ENCODE peak calls at places on chromosomes 2 and 18, in nine cellular contexts. One of them, this sample, is unnamed.

GRCh38 chr2:36356199-36356989 is 816 bp downstream of the CRIM1 start:
- DNase-seq in stimulated activated CD8-positive, alpha-beta memory T cell treated with anti-CD3 and anti-CD28 coated beads, Interleukin-4, amount 100 ng/mL, for 24 hours: no peak
- DNase-seq in frontal cortex: no peak
- DNase-seq in activated T-cell treated with anti-CD3 and anti-CD28 coated beads, Interleukin-2, amount 50 U/mL, for 72 hours: peak
- DNase-seq in left ventricle myocardium superior: peak
- DNase-seq in non-pigmented ciliary epithelial cell: no peak
- DNase-seq in effector memory CD4-positive, alpha-beta T cell: no peak
- DNase-seq in AG08396: no peak
- DNase-seq in neural crest cell: peak
- DNase-seq in this sample: no peak

GRCh38 chr2:230343747-230344146 is 16.8 kb downstream of the SP140L start:
- DNase-seq in stimulated activated CD8-positive, alpha-beta memory T cell treated with anti-CD3 and anti-CD28 coated beads, Interleukin-4, amount 100 ng/mL, for 24 hours: no peak
- DNase-seq in frontal cortex: no peak
- DNase-seq in activated T-cell treated with anti-CD3 and anti-CD28 coated beads, Interleukin-2, amount 50 U/mL, for 72 hours: no peak
- DNase-seq in left ventricle myocardium superior: no peak
- DNase-seq in non-pigmented ciliary epithelial cell: no peak
- DNase-seq in effector memory CD4-positive, alpha-beta T cell: no peak
- DNase-seq in AG08396: no peak
- DNase-seq in neural crest cell: no peak
- DNase-seq in this sample: no peak

GRCh38 chr2:197179744-197180498 is 130.7 kb downstream of the ANKRD44 start:
- DNase-seq in stimulated activated CD8-positive, alpha-beta memory T cell treated with anti-CD3 and anti-CD28 coated beads, Interleukin-4, amount 100 ng/mL, for 24 hours: no peak
- DNase-seq in frontal cortex: no peak
- DNase-seq in activated T-cell treated with anti-CD3 and anti-CD28 coated beads, Interleukin-2, amount 50 U/mL, for 72 hours: no peak
- DNase-seq in left ventricle myocardium superior: peak
- DNase-seq in non-pigmented ciliary epithelial cell: no peak
- DNase-seq in effector memory CD4-positive, alpha-beta T cell: no peak
- DNase-seq in AG08396: peak
- DNase-seq in neural crest cell: no peak
- DNase-seq in this sample: no peak

GRCh38 chr2:28552045-28552823 is 56.4 kb downstream of the PLB1 start:
- DNase-seq in stimulated activated CD8-positive, alpha-beta memory T cell treated with anti-CD3 and anti-CD28 coated beads, Interleukin-4, amount 100 ng/mL, for 24 hours: no peak
- DNase-seq in frontal cortex: no peak
- DNase-seq in activated T-cell treated with anti-CD3 and anti-CD28 coated beads, Interleukin-2, amount 50 U/mL, for 72 hours: no peak
- DNase-seq in left ventricle myocardium superior: no peak
- DNase-seq in non-pigmented ciliary epithelial cell: no peak
- DNase-seq in effector memory CD4-positive, alpha-beta T cell: no peak
- DNase-seq in AG08396: peak
- DNase-seq in neural crest cell: no peak
- DNase-seq in this sample: no peak

GRCh38 chr18:77015176-77015575 is 117.4 kb downstream of the MBP start:
- DNase-seq in stimulated activated CD8-positive, alpha-beta memory T cell treated with anti-CD3 and anti-CD28 coated beads, Interleukin-4, amount 100 ng/mL, for 24 hours: no peak
- DNase-seq in frontal cortex: no peak
- DNase-seq in activated T-cell treated with anti-CD3 and anti-CD28 coated beads, Interleukin-2, amount 50 U/mL, for 72 hours: no peak
- DNase-seq in left ventricle myocardium superior: no peak
- DNase-seq in non-pigmented ciliary epithelial cell: no peak
- DNase-seq in effector memory CD4-positive, alpha-beta T cell: no peak
- DNase-seq in AG08396: no peak
- DNase-seq in neural crest cell: no peak
- DNase-seq in this sample: no peak

GRCh38 chr2:84302513-84303412 is 156.3 kb downstream of the SUCLG1 start:
- DNase-seq in stimulated activated CD8-positive, alpha-beta memory T cell treated with anti-CD3 and anti-CD28 coated beads, Interleukin-4, amount 100 ng/mL, for 24 hours: no peak
- DNase-seq in frontal cortex: peak
- DNase-seq in activated T-cell treated with anti-CD3 and anti-CD28 coated beads, Interleukin-2, amount 50 U/mL, for 72 hours: peak
- DNase-seq in left ventricle myocardium superior: no peak
- DNase-seq in non-pigmented ciliary epithelial cell: peak
- DNase-seq in effector memory CD4-positive, alpha-beta T cell: peak
- DNase-seq in AG08396: peak
- DNase-seq in neural crest cell: peak
- DNase-seq in this sample: peak

GRCh38 chr2:118460425-118460824 is 372.2 kb downstream of the INSIG2 start:
- DNase-seq in stimulated activated CD8-positive, alpha-beta memory T cell treated with anti-CD3 and anti-CD28 coated beads, Interleukin-4, amount 100 ng/mL, for 24 hours: no peak
- DNase-seq in frontal cortex: no peak
- DNase-seq in activated T-cell treated with anti-CD3 and anti-CD28 coated beads, Interleukin-2, amount 50 U/mL, for 72 hours: no peak
- DNase-seq in left ventricle myocardium superior: no peak
- DNase-seq in non-pigmented ciliary epithelial cell: no peak
- DNase-seq in effector memory CD4-positive, alpha-beta T cell: no peak
- DNase-seq in AG08396: no peak
- DNase-seq in neural crest cell: no peak
- DNase-seq in this sample: no peak

GRCh38 chr18:48956378-48956777 is 5.6 kb upstream of the SMAD7 start:
- DNase-seq in stimulated activated CD8-positive, alpha-beta memory T cell treated with anti-CD3 and anti-CD28 coated beads, Interleukin-4, amount 100 ng/mL, for 24 hours: no peak
- DNase-seq in frontal cortex: no peak
- DNase-seq in activated T-cell treated with anti-CD3 and anti-CD28 coated beads, Interleukin-2, amount 50 U/mL, for 72 hours: no peak
- DNase-seq in left ventricle myocardium superior: no peak
- DNase-seq in non-pigmented ciliary epithelial cell: no peak
- DNase-seq in effector memory CD4-positive, alpha-beta T cell: no peak
- DNase-seq in AG08396: no peak
- DNase-seq in neural crest cell: no peak
- DNase-seq in this sample: no peak

GRCh38 chr2:189287982-189288494 is 108.5 kb upstream of the COL5A2 start:
- DNase-seq in stimulated activated CD8-positive, alpha-beta memory T cell treated with anti-CD3 and anti-CD28 coated beads, Interleukin-4, amount 100 ng/mL, for 24 hours: no peak
- DNase-seq in frontal cortex: no peak
- DNase-seq in activated T-cell treated with anti-CD3 and anti-CD28 coated beads, Interleukin-2, amount 50 U/mL, for 72 hours: no peak
- DNase-seq in left ventricle myocardium superior: no peak
- DNase-seq in non-pigmented ciliary epithelial cell: peak
- DNase-seq in effector memory CD4-positive, alpha-beta T cell: no peak
- DNase-seq in AG08396: no peak
- DNase-seq in neural crest cell: no peak
- DNase-seq in this sample: no peak

GRCh38 chr2:16257001-16257724 is 316.8 kb downstream of the MYCN start:
- DNase-seq in stimulated activated CD8-positive, alpha-beta memory T cell treated with anti-CD3 and anti-CD28 coated beads, Interleukin-4, amount 100 ng/mL, for 24 hours: no peak
- DNase-seq in frontal cortex: no peak
- DNase-seq in activated T-cell treated with anti-CD3 and anti-CD28 coated beads, Interleukin-2, amount 50 U/mL, for 72 hours: no peak
- DNase-seq in left ventricle myocardium superior: no peak
- DNase-seq in non-pigmented ciliary epithelial cell: no peak
- DNase-seq in effector memory CD4-positive, alpha-beta T cell: no peak
- DNase-seq in AG08396: no peak
- DNase-seq in neural crest cell: no peak
- DNase-seq in this sample: no peak

GRCh38 chr2:226050822-226051221 is 651.3 kb downstream of the NYAP2 start:
- DNase-seq in stimulated activated CD8-positive, alpha-beta memory T cell treated with anti-CD3 and anti-CD28 coated beads, Interleukin-4, amount 100 ng/mL, for 24 hours: no peak
- DNase-seq in frontal cortex: no peak
- DNase-seq in activated T-cell treated with anti-CD3 and anti-CD28 coated beads, Interleukin-2, amount 50 U/mL, for 72 hours: no peak
- DNase-seq in left ventricle myocardium superior: no peak
- DNase-seq in non-pigmented ciliary epithelial cell: no peak
- DNase-seq in effector memory CD4-positive, alpha-beta T cell: no peak
- DNase-seq in AG08396: no peak
- DNase-seq in neural crest cell: no peak
- DNase-seq in this sample: no peak

GRCh38 chr18:8450013-8450412 is 159.2 kb upstream of the RAB12 start:
- DNase-seq in stimulated activated CD8-positive, alpha-beta memory T cell treated with anti-CD3 and anti-CD28 coated beads, Interleukin-4, amount 100 ng/mL, for 24 hours: no peak
- DNase-seq in frontal cortex: no peak
- DNase-seq in activated T-cell treated with anti-CD3 and anti-CD28 coated beads, Interleukin-2, amount 50 U/mL, for 72 hours: no peak
- DNase-seq in left ventricle myocardium superior: no peak
- DNase-seq in non-pigmented ciliary epithelial cell: no peak
- DNase-seq in effector memory CD4-positive, alpha-beta T cell: no peak
- DNase-seq in AG08396: peak
- DNase-seq in neural crest cell: no peak
- DNase-seq in this sample: no peak

GRCh38 chr2:88209526-88210131 is 39.5 kb downstream of the THNSL2 start:
- DNase-seq in stimulated activated CD8-positive, alpha-beta memory T cell treated with anti-CD3 and anti-CD28 coated beads, Interleukin-4, amount 100 ng/mL, for 24 hours: no peak
- DNase-seq in frontal cortex: no peak
- DNase-seq in activated T-cell treated with anti-CD3 and anti-CD28 coated beads, Interleukin-2, amount 50 U/mL, for 72 hours: no peak
- DNase-seq in left ventricle myocardium superior: no peak
- DNase-seq in non-pigmented ciliary epithelial cell: no peak
- DNase-seq in effector memory CD4-positive, alpha-beta T cell: no peak
- DNase-seq in AG08396: no peak
- DNase-seq in neural crest cell: no peak
- DNase-seq in this sample: no peak

GRCh38 chr2:31324000-31324633 is 90.2 kb downstream of the EHD3 start:
- DNase-seq in stimulated activated CD8-positive, alpha-beta memory T cell treated with anti-CD3 and anti-CD28 coated beads, Interleukin-4, amount 100 ng/mL, for 24 hours: no peak
- DNase-seq in frontal cortex: no peak
- DNase-seq in activated T-cell treated with anti-CD3 and anti-CD28 coated beads, Interleukin-2, amount 50 U/mL, for 72 hours: no peak
- DNase-seq in left ventricle myocardium superior: no peak
- DNase-seq in non-pigmented ciliary epithelial cell: no peak
- DNase-seq in effector memory CD4-positive, alpha-beta T cell: no peak
- DNase-seq in AG08396: no peak
- DNase-seq in neural crest cell: no peak
- DNase-seq in this sample: no peak

GRCh38 chr2:240133401-240133800 is 2.7 kb downstream of the COPS9 start:
- DNase-seq in stimulated activated CD8-positive, alpha-beta memory T cell treated with anti-CD3 and anti-CD28 coated beads, Interleukin-4, amount 100 ng/mL, for 24 hours: no peak
- DNase-seq in frontal cortex: peak
- DNase-seq in activated T-cell treated with anti-CD3 and anti-CD28 coated beads, Interleukin-2, amount 50 U/mL, for 72 hours: no peak
- DNase-seq in left ventricle myocardium superior: peak
- DNase-seq in non-pigmented ciliary epithelial cell: no peak
- DNase-seq in effector memory CD4-positive, alpha-beta T cell: no peak
- DNase-seq in AG08396: no peak
- DNase-seq in neural crest cell: no peak
- DNase-seq in this sample: no peak

GRCh38 chr2:209389124-209389523 is 34.7 kb upstream of the MAP2 start:
- DNase-seq in stimulated activated CD8-positive, alpha-beta memory T cell treated with anti-CD3 and anti-CD28 coated beads, Interleukin-4, amount 100 ng/mL, for 24 hours: no peak
- DNase-seq in frontal cortex: no peak
- DNase-seq in activated T-cell treated with anti-CD3 and anti-CD28 coated beads, Interleukin-2, amount 50 U/mL, for 72 hours: no peak
- DNase-seq in left ventricle myocardium superior: no peak
- DNase-seq in non-pigmented ciliary epithelial cell: no peak
- DNase-seq in effector memory CD4-positive, alpha-beta T cell: no peak
- DNase-seq in AG08396: no peak
- DNase-seq in neural crest cell: no peak
- DNase-seq in this sample: no peak

GRCh38 chr2:101698419-101699190 is 1.1 kb downstream of the MAP4K4 start:
- DNase-seq in stimulated activated CD8-positive, alpha-beta memory T cell treated with anti-CD3 and anti-CD28 coated beads, Interleukin-4, amount 100 ng/mL, for 24 hours: no peak
- DNase-seq in frontal cortex: no peak
- DNase-seq in activated T-cell treated with anti-CD3 and anti-CD28 coated beads, Interleukin-2, amount 50 U/mL, for 72 hours: peak
- DNase-seq in left ventricle myocardium superior: no peak
- DNase-seq in non-pigmented ciliary epithelial cell: no peak
- DNase-seq in effector memory CD4-positive, alpha-beta T cell: no peak
- DNase-seq in AG08396: no peak
- DNase-seq in neural crest cell: no peak
- DNase-seq in this sample: no peak

GRCh38 chr2:45699032-45699658 is 47.7 kb downstream of the PRKCE start:
- DNase-seq in stimulated activated CD8-positive, alpha-beta memory T cell treated with anti-CD3 and anti-CD28 coated beads, Interleukin-4, amount 100 ng/mL, for 24 hours: no peak
- DNase-seq in frontal cortex: no peak
- DNase-seq in activated T-cell treated with anti-CD3 and anti-CD28 coated beads, Interleukin-2, amount 50 U/mL, for 72 hours: peak
- DNase-seq in left ventricle myocardium superior: no peak
- DNase-seq in non-pigmented ciliary epithelial cell: peak
- DNase-seq in effector memory CD4-positive, alpha-beta T cell: no peak
- DNase-seq in AG08396: peak
- DNase-seq in neural crest cell: no peak
- DNase-seq in this sample: no peak

GRCh38 chr2:157336137-157336721 is 10.6 kb upstream of the ERMN start:
- DNase-seq in stimulated activated CD8-positive, alpha-beta memory T cell treated with anti-CD3 and anti-CD28 coated beads, Interleukin-4, amount 100 ng/mL, for 24 hours: no peak
- DNase-seq in frontal cortex: no peak
- DNase-seq in activated T-cell treated with anti-CD3 and anti-CD28 coated beads, Interleukin-2, amount 50 U/mL, for 72 hours: peak
- DNase-seq in left ventricle myocardium superior: no peak
- DNase-seq in non-pigmented ciliary epithelial cell: no peak
- DNase-seq in effector memory CD4-positive, alpha-beta T cell: peak
- DNase-seq in AG08396: peak
- DNase-seq in neural crest cell: peak
- DNase-seq in this sample: peak

GRCh38 chr2:25707927-25708326 is 34.5 kb upstream of the DTNB start:
- DNase-seq in stimulated activated CD8-positive, alpha-beta memory T cell treated with anti-CD3 and anti-CD28 coated beads, Interleukin-4, amount 100 ng/mL, for 24 hours: no peak
- DNase-seq in frontal cortex: no peak
- DNase-seq in activated T-cell treated with anti-CD3 and anti-CD28 coated beads, Interleukin-2, amount 50 U/mL, for 72 hours: no peak
- DNase-seq in left ventricle myocardium superior: no peak
- DNase-seq in non-pigmented ciliary epithelial cell: no peak
- DNase-seq in effector memory CD4-positive, alpha-beta T cell: no peak
- DNase-seq in AG08396: no peak
- DNase-seq in neural crest cell: no peak
- DNase-seq in this sample: no peak

GRCh38 chr2:219016721-219017120 is 23.5 kb upstream of the CRYBA2 start:
- DNase-seq in stimulated activated CD8-positive, alpha-beta memory T cell treated with anti-CD3 and anti-CD28 coated beads, Interleukin-4, amount 100 ng/mL, for 24 hours: no peak
- DNase-seq in frontal cortex: no peak
- DNase-seq in activated T-cell treated with anti-CD3 and anti-CD28 coated beads, Interleukin-2, amount 50 U/mL, for 72 hours: no peak
- DNase-seq in left ventricle myocardium superior: no peak
- DNase-seq in non-pigmented ciliary epithelial cell: no peak
- DNase-seq in effector memory CD4-positive, alpha-beta T cell: no peak
- DNase-seq in AG08396: no peak
- DNase-seq in neural crest cell: no peak
- DNase-seq in this sample: no peak

GRCh38 chr2:187525164-187525900 is 28.9 kb downstream of the TFPI start:
- DNase-seq in stimulated activated CD8-positive, alpha-beta memory T cell treated with anti-CD3 and anti-CD28 coated beads, Interleukin-4, amount 100 ng/mL, for 24 hours: no peak
- DNase-seq in frontal cortex: no peak
- DNase-seq in activated T-cell treated with anti-CD3 and anti-CD28 coated beads, Interleukin-2, amount 50 U/mL, for 72 hours: no peak
- DNase-seq in left ventricle myocardium superior: no peak
- DNase-seq in non-pigmented ciliary epithelial cell: no peak
- DNase-seq in effector memory CD4-positive, alpha-beta T cell: no peak
- DNase-seq in AG08396: no peak
- DNase-seq in neural crest cell: no peak
- DNase-seq in this sample: no peak

GRCh38 chr2:44075536-44075935 is 79.7 kb upstream of the LRPPRC start:
- DNase-seq in stimulated activated CD8-positive, alpha-beta memory T cell treated with anti-CD3 and anti-CD28 coated beads, Interleukin-4, amount 100 ng/mL, for 24 hours: no peak
- DNase-seq in frontal cortex: peak
- DNase-seq in activated T-cell treated with anti-CD3 and anti-CD28 coated beads, Interleukin-2, amount 50 U/mL, for 72 hours: no peak
- DNase-seq in left ventricle myocardium superior: no peak
- DNase-seq in non-pigmented ciliary epithelial cell: no peak
- DNase-seq in effector memory CD4-positive, alpha-beta T cell: no peak
- DNase-seq in AG08396: peak
- DNase-seq in neural crest cell: no peak
- DNase-seq in this sample: no peak